ENCODE peak calls at places on chromosomes 6 and 20, in five cellular contexts. One of them, this sample, is unnamed.

GRCh38 chr6:142313284-142313683 is 11.5 kb downstream of the ADGRG6 start:
- DNase-seq in NCI-H1694: no peak
- DNase-seq in hippocampal formation: no peak
- DNase-seq in T-cell: no peak
- DNase-seq in NCI-H524: no peak
- DNase-seq in this sample: no peak

GRCh38 chr20:37911838-37912273 is 8.9 kb downstream of the VSTM2L start:
- DNase-seq in NCI-H1694: peak
- DNase-seq in T-cell: no peak
- DNase-seq in hippocampal formation: no peak
- DNase-seq in NCI-H524: peak
- DNase-seq in this sample: peak

GRCh38 chr6:8195714-8196104 is 93.4 kb upstream of the EEF1E1 start:
- DNase-seq in NCI-H524: no peak
- DNase-seq in NCI-H1694: no peak
- DNase-seq in hippocampal formation: no peak
- DNase-seq in T-cell: no peak
- DNase-seq in this sample: no peak

GRCh38 chr6:137709424-137710281 is 157.4 kb upstream of the TNFAIP3 start:
- DNase-seq in T-cell: no peak
- DNase-seq in hippocampal formation: no peak
- DNase-seq in NCI-H524: no peak
- DNase-seq in NCI-H1694: no peak
- DNase-seq in this sample: no peak

GRCh38 chr6:168961257-168961656 is 292.4 kb downstream of the THBS2 start:
- DNase-seq in T-cell: no peak
- DNase-seq in NCI-H524: no peak
- DNase-seq in NCI-H1694: no peak
- DNase-seq in hippocampal formation: no peak
- DNase-seq in this sample: no peak

GRCh38 chr20:52003415-52003814 is 188.2 kb downstream of the ZFP64 start:
- DNase-seq in NCI-H1694: no peak
- DNase-seq in hippocampal formation: no peak
- DNase-seq in T-cell: no peak
- DNase-seq in NCI-H524: no peak
- DNase-seq in this sample: no peak

GRCh38 chr6:151141685-151142084 is 98.1 kb upstream of the AKAP12 start:
- DNase-seq in NCI-H1694: no peak
- DNase-seq in T-cell: no peak
- DNase-seq in hippocampal formation: no peak
- DNase-seq in NCI-H524: no peak
- DNase-seq in this sample: no peak

GRCh38 chr6:15672291-15672690 is 9.5 kb upstream of the DTNBP1 start:
- DNase-seq in NCI-H1694: no peak
- DNase-seq in NCI-H524: peak
- DNase-seq in hippocampal formation: no peak
- DNase-seq in T-cell: no peak
- DNase-seq in this sample: no peak

GRCh38 chr6:37940074-37940847 is 120.7 kb downstream of the ZFAND3 start:
- DNase-seq in hippocampal formation: no peak
- DNase-seq in NCI-H524: no peak
- DNase-seq in T-cell: no peak
- DNase-seq in NCI-H1694: no peak
- DNase-seq in this sample: peak

GRCh38 chr6:7526755-7527154 is 14.7 kb upstream of the DSP start:
- DNase-seq in hippocampal formation: no peak
- DNase-seq in NCI-H524: no peak
- DNase-seq in NCI-H1694: no peak
- DNase-seq in T-cell: no peak
- DNase-seq in this sample: no peak

GRCh38 chr6:42429836-42430235 is 21.9 kb downstream of the TRERF1 start:
- DNase-seq in NCI-H1694: no peak
- DNase-seq in NCI-H524: no peak
- DNase-seq in T-cell: no peak
- DNase-seq in hippocampal formation: no peak
- DNase-seq in this sample: no peak

GRCh38 chr6:108127826-108128225 is 38.0 kb upstream of the NR2E1 start:
- DNase-seq in hippocampal formation: no peak
- DNase-seq in NCI-H524: no peak
- DNase-seq in NCI-H1694: no peak
- DNase-seq in T-cell: no peak
- DNase-seq in this sample: no peak

GRCh38 chr20:50874111-50874757 is 57.0 kb downstream of the ADNP start:
- DNase-seq in NCI-H1694: no peak
- DNase-seq in hippocampal formation: no peak
- DNase-seq in NCI-H524: no peak
- DNase-seq in T-cell: no peak
- DNase-seq in this sample: no peak

GRCh38 chr6:34140075-34140474 is 5.8 kb downstream of the GRM4 start:
- DNase-seq in NCI-H1694: no peak
- DNase-seq in NCI-H524: no peak
- DNase-seq in hippocampal formation: no peak
- DNase-seq in T-cell: no peak
- DNase-seq in this sample: no peak